ENCODE peak calls at places on chromosomes 12 and 14, in ten cellular contexts. I is suprapubic skin, F is ovary, G is HepG2, T is sigmoid colon, N is SK-N-SH, P is transverse colon, R is GM12878, L is upper lobe of left lung, J is A549. K is an unnamed sample.

GRCh38 chr14:99136401-99136800 is 135.6 kb downstream of the BCL11B start:
- DNase-seq in I (no peak), F (no peak), G (no peak), T (peak; percentile 48), N (no peak), P (no peak), R (no peak), L (no peak), J (no peak), K (no peak)

GRCh38 chr12:116537149-116537904 is 21.9 kb upstream of the MAP1LC3B2 start:
- DNase-seq in I (no peak), F (no peak), G (no peak), T (no peak), N (no peak), P (peak; percentile 13), R (no peak), L (no peak), J (no peak), K (no peak)

GRCh38 chr12:8038659-8039114 is 6.2 kb downstream of the FOXJ2 start:
- DNase-seq in I (no peak), F (no peak), G (no peak), T (peak; percentile 87), N (peak; percentile 72), P (peak; percentile 40), R (no peak), L (peak; percentile 48), J (no peak), K (no peak)

GRCh38 chr12:25283006-25283405 is 32.3 kb upstream of the KRAS start:
- DNase-seq in I (no peak), F (no peak), G (no peak), T (no peak), N (no peak), P (no peak), R (no peak), L (no peak), J (no peak), K (no peak)

GRCh38 chr12:67649165-67650126 is 901 bp downstream of the DYRK2 start:
- DNase-seq in I (peak; percentile 74), F (peak; percentile 41), G (no peak), T (peak; percentile 74), N (peak; percentile 80), P (peak; percentile 57), R (no peak), L (peak; percentile 90), J (peak; percentile 31), K (no peak)

GRCh38 chr12:130754234-130755001 is 38.3 kb upstream of the RIMBP2 start:
- DNase-seq in I (no peak), F (no peak), G (no peak), T (peak; percentile 13), N (no peak), P (no peak), R (no peak), L (no peak), J (no peak), K (no peak)

GRCh38 chr12:65788912-65789311 is 35.4 kb upstream of the HMGA2 start:
- DNase-seq in I (no peak), F (no peak), G (peak; percentile 5), T (no peak), N (no peak), P (no peak), R (no peak), L (no peak), J (no peak), K (no peak)

GRCh38 chr12:120099738-120100137 is 16.8 kb downstream of the RAB35 start:
- DNase-seq in I (no peak), F (no peak), G (no peak), T (no peak), N (no peak), P (no peak), R (no peak), L (no peak), J (no peak), K (no peak)

GRCh38 chr14:55071870-55072640 is 20.6 kb downstream of the MAPK1IP1L start:
- DNase-seq in I (no peak), F (peak; percentile 33), G (no peak), T (no peak), N (no peak), P (no peak), R (peak; percentile 92), L (no peak), J (no peak), K (no peak)

GRCh38 chr12:12266389-12266872 is 413 bp downstream of the LRP6 start:
- DNase-seq in I (no peak), F (no peak), G (no peak), T (no peak), N (peak; percentile 72), P (peak; percentile 23), R (no peak), L (peak; percentile 63), J (no peak), K (no peak)

GRCh38 chr14:78345346-78345745 is 175.2 kb downstream of the NRXN3 start:
- DNase-seq in I (no peak), F (no peak), G (no peak), T (no peak), N (no peak), P (no peak), R (no peak), L (no peak), J (no peak), K (no peak)

GRCh38 chr14:100875126-100875525 is 28.4 kb downstream of the RTL1 start:
- DNase-seq in I (no peak), F (no peak), G (no peak), T (no peak), N (no peak), P (no peak), R (no peak), L (no peak), J (no peak), K (no peak)

GRCh38 chr14:89507926-89508460 is 91.0 kb upstream of the FOXN3 start:
- DNase-seq in I (no peak), F (no peak), G (no peak), T (no peak), N (no peak), P (no peak), R (no peak), L (no peak), J (no peak), K (no peak)

GRCh38 chr14:89504602-89505320 is 87.7 kb upstream of the FOXN3 start:
- DNase-seq in I (no peak), F (no peak), G (no peak), T (no peak), N (no peak), P (no peak), R (peak; percentile 33), L (no peak), J (no peak), K (no peak)

GRCh38 chr14:89508863-89509262 is 91.8 kb upstream of the FOXN3 start:
- DNase-seq in I (no peak), F (no peak), G (no peak), T (no peak), N (no peak), P (no peak), R (no peak), L (no peak), J (no peak), K (no peak)

GRCh38 chr14:89509891-89510290 is 92.9 kb upstream of the FOXN3 start:
- DNase-seq in I (no peak), F (no peak), G (no peak), T (no peak), N (no peak), P (no peak), R (no peak), L (no peak), J (no peak), K (no peak)

DNA sequence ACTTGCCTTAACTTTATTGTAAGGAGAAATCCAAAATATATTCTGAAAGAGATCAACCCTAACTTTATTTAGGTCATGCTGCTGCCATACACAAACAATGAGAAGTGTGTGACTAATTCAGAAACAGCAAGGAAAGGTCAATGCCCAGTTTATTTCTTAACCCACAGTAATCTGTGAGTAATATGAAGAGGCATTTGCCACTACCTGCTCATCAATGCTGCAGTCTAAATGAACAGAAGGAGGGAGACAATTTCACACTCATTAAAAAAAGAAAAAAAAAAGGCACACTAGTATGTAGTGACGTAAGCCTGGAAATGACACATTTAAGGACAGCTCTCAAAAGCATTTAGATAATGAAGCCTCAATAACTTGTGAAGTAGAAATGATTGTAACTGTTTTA is 90.5 kb upstream of the FOXN3 start:
- DNase-seq in I (no peak), F (no peak), G (peak; percentile 32), T (no peak), N (no peak), P (no peak), R (peak; percentile 52), L (no peak), J (no peak), K (no peak)
- H3K27ac ChIP-seq in I (no peak overlapping the region), F (no peak overlapping the region), G (peak overlapping the region; percentile 34), T (no peak overlapping the region), N (peak overlapping the region; percentile 42), P (no peak overlapping the region), R (no peak overlapping the region), L (no peak overlapping the region), J (no peak overlapping the region), K (no peak overlapping the region)

DNA sequence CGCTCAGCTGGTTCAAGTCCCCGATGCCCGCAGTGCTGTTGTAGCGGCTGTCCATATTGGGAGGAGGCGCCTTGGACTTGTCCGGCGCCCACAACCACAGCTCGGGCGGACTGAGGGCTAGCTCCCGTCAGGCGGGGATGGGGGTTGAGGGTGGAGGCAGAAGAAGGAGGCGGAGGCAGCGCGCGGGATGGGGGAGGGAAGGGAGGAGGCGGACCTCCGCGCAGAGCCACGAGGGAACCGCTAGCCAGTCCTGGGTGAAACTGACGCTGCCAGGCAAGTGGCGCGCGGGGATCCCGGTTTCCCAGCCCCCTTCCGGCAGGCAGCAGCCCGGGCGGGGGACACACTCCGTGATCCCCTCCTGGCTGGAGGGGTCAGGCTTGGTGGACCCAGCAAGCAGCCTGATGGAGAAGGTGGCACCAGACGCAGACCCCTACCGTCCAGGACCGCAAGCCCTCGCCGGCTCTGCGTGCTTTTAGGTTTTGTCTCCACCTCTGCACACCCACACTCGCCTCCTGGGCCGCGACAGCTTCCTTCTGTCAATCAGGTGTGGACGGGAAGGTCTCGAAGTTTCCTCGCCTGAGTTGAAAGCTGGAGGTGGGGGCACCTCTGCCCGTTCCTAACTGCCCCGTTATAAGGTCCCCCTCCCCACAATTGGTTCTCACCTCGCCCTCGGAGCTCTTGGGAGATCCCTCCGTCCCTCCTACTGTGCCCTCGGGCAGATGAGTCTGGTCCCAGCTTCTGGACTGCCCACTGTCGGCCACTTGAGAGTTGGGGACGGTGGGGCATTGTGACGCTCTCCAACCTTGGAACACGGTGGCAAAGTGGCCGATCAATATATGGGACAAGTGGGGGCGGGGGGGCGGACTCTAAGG is at the start of gene CPNE8:
- DNase-seq in I (peak; percentile 96), F (peak; percentile 89), G (no peak), T (peak; percentile 95), N (peak; percentile 55), P (peak; percentile 84), R (peak; percentile 48), L (peak; percentile 94), J (peak; percentile 82), K (peak; percentile 80)
- TF ChIP-seq EP300 in I (no peak), F (no peak), G (no peak), T (no peak), N (no peak), P (no peak), R (no peak), L (no peak), J (no peak), K (no peak)

GRCh38 chr14:75372260-75372659 is 55.6 kb upstream of the JDP2 start:
- DNase-seq in I (no peak), F (no peak), G (no peak), T (no peak), N (no peak), P (no peak), R (no peak), L (no peak), J (no peak), K (peak; percentile 27)
- H3K27ac ChIP-seq in I (no peak overlapping the region), F (no peak overlapping the region), G (no peak overlapping the region), T (no peak overlapping the region), N (no peak overlapping the region), P (no peak overlapping the region), R (no peak overlapping the region), L (no peak overlapping the region), J (no peak overlapping the region), K (peak overlapping the region; percentile 51)

GRCh38 chr12:2691340-2692111 is 103.2 kb upstream of the FKBP4 start:
- DNase-seq in I (no peak), F (no peak), G (no peak), T (no peak), N (no peak), P (peak; percentile 45), R (peak; percentile 15), L (peak; percentile 86), J (no peak), K (no peak)
- TF ChIP-seq EP300 in I (no peak), F (no peak), G (no peak), T (no peak), N (no peak), P (no peak), R (no peak), L (no peak), J (no peak), K (no peak)

K was measured in tibial nerve.